ENCODE peak calls at places on chromosomes 6 and 20, in ten cellular contexts. V, E, P, D, K, Q, R, A, O and B are unnamed samples.

GRCh38 chr6:126341126-126341525 is 1.2 kb downstream of the CENPW start:
- DNase-seq in E (no peak), O (no peak), D (no peak), R (no peak), V (no peak), P (no peak), A (no peak), K (no peak), Q (no peak), B (no peak)

GRCh38 chr6:24900917-24901697 is 34.7 kb downstream of the RIPOR2 start:
- DNase-seq in A (no peak), D (no peak), R (no peak), V (no peak), P (no peak), K (no peak), Q (no peak), O (no peak), E (no peak), B (no peak)

GRCh38 chr6:44007818-44008660 is 119.2 kb downstream of the MRPL14 start:
- DNase-seq in A (no peak), V (no peak), K (no peak), P (no peak), E (peak; percentile 51), O (no peak), R (no peak), Q (no peak), D (no peak), B (peak; percentile 0)

GRCh38 chr6:7256785-7257184 is 56.2 kb downstream of the SSR1 start:
- DNase-seq in O (no peak), P (no peak), Q (no peak), V (no peak), D (no peak), E (peak; percentile 52), K (no peak), R (no peak), A (no peak), B (no peak)

GRCh38 chr6:87702589-87702945 is 534 bp upstream of the AKIRIN2 start:
- DNase-seq in Q (no peak), R (no peak), E (no peak), O (peak; percentile 74), D (no peak), V (no peak), K (no peak), A (no peak), P (no peak), B (no peak)

GRCh38 chr6:32752580-32752979 is 10.8 kb downstream of the HLA-DQB2 start:
- DNase-seq in Q (no peak), A (no peak), P (no peak), O (peak; percentile 54), K (no peak), R (no peak), V (no peak), D (no peak), E (no peak), B (no peak)

GRCh38 chr20:50346372-50347347 is 156.0 kb downstream of the CEBPB start:
- DNase-seq in K (no peak), A (peak; percentile 80), O (peak; percentile 94), Q (no peak), R (peak; percentile 89), P (no peak), D (peak; percentile 71), E (peak; percentile 97), V (peak; percentile 85), B (peak; percentile 31)

GRCh38 chr6:72657798-72658197 is 35.9 kb downstream of the KCNQ5 start:
- DNase-seq in K (no peak), D (no peak), Q (no peak), R (no peak), P (no peak), A (no peak), V (no peak), E (no peak), O (peak; percentile 10), B (no peak)

GRCh38 chr20:35523298-35523888 is 6.1 kb downstream of the C20orf173 start:
- DNase-seq in D (no peak), E (no peak), K (peak; percentile 25), O (no peak), P (peak; percentile 76), V (no peak), R (no peak), A (no peak), Q (peak; percentile 54), B (peak; percentile 42)

GRCh38 chr6:131963063-131963462 is 11.9 kb upstream of the CCN2 start:
- DNase-seq in A (no peak), E (no peak), Q (no peak), P (no peak), K (no peak), O (no peak), V (no peak), R (no peak), D (no peak), B (no peak)

GRCh38 chr6:131955876-131956275 is 4.7 kb upstream of the CCN2 start:
- DNase-seq in Q (no peak), D (no peak), R (no peak), P (no peak), E (no peak), A (no peak), K (no peak), V (no peak), O (no peak), B (no peak)

GRCh38 chr6:131958551-131959470 is 7.6 kb upstream of the CCN2 start:
- DNase-seq in P (no peak), K (no peak), R (no peak), O (no peak), Q (no peak), E (no peak), A (no peak), D (no peak), V (no peak), B (no peak)

GRCh38 chr6:131958095-131958494 is 6.9 kb upstream of the CCN2 start:
- DNase-seq in O (no peak), E (no peak), D (no peak), V (no peak), A (no peak), Q (no peak), K (no peak), R (no peak), P (no peak), B (no peak)

DNA sequence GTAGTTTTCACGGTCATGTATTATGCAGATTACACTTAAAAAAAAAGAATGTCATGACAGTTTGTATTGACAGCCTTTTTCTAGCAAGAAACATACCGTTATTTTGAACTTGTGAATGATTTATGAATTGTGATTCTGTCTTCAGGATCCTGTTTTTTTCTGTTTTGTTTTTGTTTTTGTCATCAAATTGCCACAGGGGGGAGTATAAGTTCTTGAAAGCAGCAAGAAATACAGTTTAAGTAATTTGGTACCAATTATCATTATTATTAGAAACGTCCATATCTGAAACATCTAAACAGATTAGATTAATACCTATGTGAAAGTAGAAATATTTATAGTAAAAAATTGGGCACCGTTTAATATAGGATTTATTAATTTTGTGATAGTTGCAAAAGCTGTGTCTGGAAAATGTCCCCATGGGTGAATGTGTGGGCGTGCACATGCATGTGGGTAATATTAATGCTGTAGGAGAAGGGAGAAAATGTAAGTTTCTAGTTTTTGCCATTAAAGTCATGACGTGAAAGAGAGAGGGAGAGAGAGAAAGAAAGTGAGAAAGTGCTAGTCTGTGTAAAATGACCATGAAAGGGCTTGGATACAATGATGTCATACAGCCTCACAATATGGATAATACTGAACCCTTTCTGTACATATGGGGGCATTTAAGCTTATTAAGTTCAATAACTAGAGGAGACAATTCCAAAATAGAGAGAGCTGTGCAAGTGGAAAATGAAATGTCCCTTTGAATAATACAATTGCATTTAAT is 9.4 kb upstream of the CCN2 start:
- DNase-seq in O (peak; percentile 53), V (no peak), P (no peak), K (no peak), Q (no peak), A (no peak), R (no peak), D (no peak), E (no peak), B (no peak)
- TF ChIP-seq CTCF in O (peak; percentile 39), V (peak; percentile 8), P (no peak), K (no peak), Q (no peak), A (peak; percentile 34), R (no peak), D (no peak), E (no peak), B (no peak)

DNA sequence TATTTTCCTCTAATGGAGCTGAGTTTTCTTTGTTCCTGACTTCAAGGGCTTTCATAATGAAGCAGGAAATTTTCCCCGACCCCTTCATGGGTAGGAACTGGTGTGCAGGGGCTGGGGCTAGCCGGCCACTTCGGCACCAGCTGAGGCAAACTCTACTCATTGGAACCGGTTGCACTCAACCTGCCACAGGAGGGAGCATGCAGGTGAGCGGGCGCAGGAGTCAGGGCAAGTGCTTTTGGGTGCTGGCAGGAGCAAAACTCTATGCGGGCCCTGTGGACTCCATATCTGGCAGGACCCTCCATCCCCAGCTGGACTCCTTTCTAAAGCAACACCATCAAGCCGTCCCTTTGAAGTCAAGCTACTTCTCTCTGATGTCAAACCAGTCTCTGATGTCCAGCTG is 244.2 kb downstream of the EPM2A start:
- DNase-seq in R (no peak), K (no peak), D (no peak), E (no peak), A (no peak), O (no peak), V (no peak), P (no peak), Q (no peak), B (no peak)
- TF ChIP-seq CTCF in R (no peak), K (no peak), D (no peak), E (no peak), A (no peak), O (no peak), V (no peak), P (no peak), Q (no peak), B (no peak)

GRCh38 chr6:36657265-36657664 is 21.2 kb upstream of the CDKN1A start:
- DNase-seq in A (no peak), P (no peak), V (no peak), D (no peak), E (no peak), K (no peak), R (no peak), O (no peak), Q (no peak), B (no peak)
- TF ChIP-seq CTCF in A (no peak), P (no peak), V (no peak), D (no peak), E (no peak), K (no peak), R (no peak), O (no peak), Q (no peak), B (no peak)

DNA sequence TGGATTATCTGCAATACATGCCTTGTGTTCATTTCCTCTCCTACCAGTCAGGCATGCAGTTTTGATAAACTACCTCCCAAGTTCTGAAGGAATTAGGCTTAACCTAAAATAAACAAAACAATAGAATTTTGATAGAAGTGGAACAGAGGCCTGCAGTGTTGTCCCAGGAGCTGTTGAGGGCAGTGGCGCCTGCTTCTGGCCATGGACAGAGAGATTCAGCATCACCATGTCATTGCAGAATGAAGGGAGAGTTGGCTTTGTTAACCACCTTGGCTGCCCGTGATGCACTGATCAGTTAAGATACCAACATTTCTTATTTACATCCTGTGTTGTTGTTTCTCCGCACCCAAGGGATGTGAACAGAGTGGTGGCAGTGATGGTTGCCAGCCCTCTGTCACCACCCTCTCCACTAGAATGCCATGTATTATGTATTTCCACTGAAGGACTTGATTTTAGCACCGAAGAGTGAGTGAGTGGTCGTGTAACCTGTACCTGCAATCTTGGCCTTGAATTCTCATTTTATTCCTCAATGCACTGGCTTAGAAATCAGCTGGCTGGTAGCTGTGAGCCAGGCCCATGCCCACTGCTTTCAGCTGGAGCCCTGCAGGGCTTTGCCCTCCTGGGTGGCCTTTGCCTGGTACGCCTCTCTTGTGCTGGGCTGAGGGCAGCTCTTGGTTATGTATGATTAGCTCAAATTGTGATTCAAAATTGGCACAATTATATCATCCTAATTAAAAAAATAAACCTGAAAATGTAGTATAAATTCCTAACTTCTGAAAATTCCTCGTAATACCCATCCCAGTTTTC is 56.5 kb downstream of the SHLD1 start:
- DNase-seq in E (no peak), P (no peak), D (no peak), Q (no peak), A (no peak), R (no peak), K (no peak), V (no peak), O (no peak), B (peak; percentile 23)
- TF ChIP-seq CTCF in E (no peak), P (no peak), D (no peak), Q (no peak), A (no peak), R (peak; percentile 34), K (no peak), V (no peak), O (peak; percentile 32), B (no peak)